ENCODE peak calls at places on chromosomes 4 and X, in eight cellular contexts. One of them, this sample, is unnamed.

GRCh38 chrX:78997870-78998558 is 52.8 kb downstream of the P2RY10 start:
- DNase-seq in bronchial epithelial cell: no peak
- DNase-seq in HAP-1: no peak
- DNase-seq in cardiac muscle cell: no peak
- DNase-seq in epithelial cell of esophagus: no peak
- DNase-seq in heart right ventricle: no peak
- DNase-seq in left ventricle myocardium inferior: no peak
- DNase-seq in suprapubic skin: no peak
- DNase-seq in this sample: no peak

GRCh38 chrX:37976153-37976552 is 30.2 kb upstream of the SYTL5 start:
- DNase-seq in heart right ventricle: no peak
- DNase-seq in epithelial cell of esophagus: no peak
- DNase-seq in bronchial epithelial cell: no peak
- DNase-seq in cardiac muscle cell: peak
- DNase-seq in suprapubic skin: no peak
- DNase-seq in left ventricle myocardium inferior: no peak
- DNase-seq in HAP-1: no peak
- DNase-seq in this sample: no peak

GRCh38 chr4:112726041-112726440 is 89.1 kb downstream of the LARP7 start:
- DNase-seq in heart right ventricle: no peak
- DNase-seq in epithelial cell of esophagus: peak
- DNase-seq in left ventricle myocardium inferior: no peak
- DNase-seq in bronchial epithelial cell: peak
- DNase-seq in cardiac muscle cell: no peak
- DNase-seq in HAP-1: no peak
- DNase-seq in suprapubic skin: no peak
- DNase-seq in this sample: no peak

GRCh38 chr4:6402566-6403399 is 69.6 kb downstream of the PPP2R2C start:
- DNase-seq in suprapubic skin: no peak
- DNase-seq in heart right ventricle: no peak
- DNase-seq in HAP-1: no peak
- DNase-seq in bronchial epithelial cell: no peak
- DNase-seq in epithelial cell of esophagus: no peak
- DNase-seq in cardiac muscle cell: peak
- DNase-seq in left ventricle myocardium inferior: no peak
- DNase-seq in this sample: no peak

GRCh38 chr4:41287005-41287404 is 30.3 kb downstream of the UCHL1 start:
- DNase-seq in left ventricle myocardium inferior: no peak
- DNase-seq in bronchial epithelial cell: no peak
- DNase-seq in cardiac muscle cell: no peak
- DNase-seq in epithelial cell of esophagus: no peak
- DNase-seq in heart right ventricle: no peak
- DNase-seq in HAP-1: no peak
- DNase-seq in suprapubic skin: no peak
- DNase-seq in this sample: no peak

GRCh38 chr4:76896731-76897521 is 1.0 kb downstream of the SOWAHB start:
- DNase-seq in left ventricle myocardium inferior: peak
- DNase-seq in bronchial epithelial cell: no peak
- DNase-seq in suprapubic skin: no peak
- DNase-seq in HAP-1: peak
- DNase-seq in heart right ventricle: peak
- DNase-seq in cardiac muscle cell: peak
- DNase-seq in epithelial cell of esophagus: peak
- DNase-seq in this sample: no peak

GRCh38 chr4:141275834-141276233 is 55.1 kb downstream of the ZNF330 start:
- DNase-seq in heart right ventricle: no peak
- DNase-seq in cardiac muscle cell: peak
- DNase-seq in bronchial epithelial cell: peak
- DNase-seq in epithelial cell of esophagus: peak
- DNase-seq in suprapubic skin: no peak
- DNase-seq in left ventricle myocardium inferior: no peak
- DNase-seq in HAP-1: no peak
- DNase-seq in this sample: no peak

GRCh38 chrX:24479924-24480722 is 15.0 kb downstream of the PDK3 start:
- DNase-seq in left ventricle myocardium inferior: no peak
- DNase-seq in bronchial epithelial cell: peak
- DNase-seq in heart right ventricle: no peak
- DNase-seq in HAP-1: no peak
- DNase-seq in suprapubic skin: no peak
- DNase-seq in epithelial cell of esophagus: peak
- DNase-seq in cardiac muscle cell: no peak
- DNase-seq in this sample: no peak

GRCh38 chrX:21408324-21408723 is 34.1 kb downstream of the CNKSR2 start:
- DNase-seq in bronchial epithelial cell: no peak
- DNase-seq in HAP-1: no peak
- DNase-seq in left ventricle myocardium inferior: no peak
- DNase-seq in epithelial cell of esophagus: no peak
- DNase-seq in cardiac muscle cell: no peak
- DNase-seq in heart right ventricle: no peak
- DNase-seq in suprapubic skin: no peak
- DNase-seq in this sample: no peak

GRCh38 chr4:125187221-125187620 is 127.5 kb upstream of the FAT4 start:
- DNase-seq in left ventricle myocardium inferior: no peak
- DNase-seq in epithelial cell of esophagus: peak
- DNase-seq in heart right ventricle: no peak
- DNase-seq in HAP-1: no peak
- DNase-seq in bronchial epithelial cell: peak
- DNase-seq in suprapubic skin: no peak
- DNase-seq in cardiac muscle cell: peak
- DNase-seq in this sample: no peak

GRCh38 chr4:1231637-1232360 is 17.1 kb downstream of the CTBP1 start:
- DNase-seq in HAP-1: no peak
- DNase-seq in left ventricle myocardium inferior: no peak
- DNase-seq in bronchial epithelial cell: peak
- DNase-seq in epithelial cell of esophagus: peak
- DNase-seq in suprapubic skin: no peak
- DNase-seq in cardiac muscle cell: no peak
- DNase-seq in heart right ventricle: peak
- DNase-seq in this sample: no peak

GRCh38 chr4:124902111-124902510 is 189.6 kb upstream of the ANKRD50 start:
- DNase-seq in left ventricle myocardium inferior: no peak
- DNase-seq in HAP-1: no peak
- DNase-seq in epithelial cell of esophagus: no peak
- DNase-seq in heart right ventricle: no peak
- DNase-seq in suprapubic skin: no peak
- DNase-seq in cardiac muscle cell: no peak
- DNase-seq in bronchial epithelial cell: no peak
- DNase-seq in this sample: no peak

GRCh38 chrX:148915474-148915873 is 415.1 kb downstream of the AFF2 start:
- DNase-seq in HAP-1: no peak
- DNase-seq in bronchial epithelial cell: no peak
- DNase-seq in suprapubic skin: no peak
- DNase-seq in cardiac muscle cell: no peak
- DNase-seq in epithelial cell of esophagus: no peak
- DNase-seq in heart right ventricle: no peak
- DNase-seq in left ventricle myocardium inferior: no peak
- DNase-seq in this sample: no peak

GRCh38 chrX:119455264-119455663 is 13.0 kb upstream of the SLC25A5 start:
- DNase-seq in epithelial cell of esophagus: peak
- DNase-seq in heart right ventricle: no peak
- DNase-seq in suprapubic skin: no peak
- DNase-seq in bronchial epithelial cell: peak
- DNase-seq in HAP-1: no peak
- DNase-seq in left ventricle myocardium inferior: no peak
- DNase-seq in cardiac muscle cell: no peak
- DNase-seq in this sample: no peak

GRCh38 chr4:144283496-144283895 is 143.0 kb upstream of the GYPA start:
- DNase-seq in cardiac muscle cell: no peak
- DNase-seq in epithelial cell of esophagus: no peak
- DNase-seq in bronchial epithelial cell: no peak
- DNase-seq in HAP-1: no peak
- DNase-seq in heart right ventricle: no peak
- DNase-seq in left ventricle myocardium inferior: no peak
- DNase-seq in suprapubic skin: no peak
- DNase-seq in this sample: no peak

GRCh38 chr4:20487852-20488251 is 212.4 kb upstream of the PACRGL start:
- DNase-seq in bronchial epithelial cell: no peak
- DNase-seq in heart right ventricle: no peak
- DNase-seq in epithelial cell of esophagus: no peak
- DNase-seq in suprapubic skin: no peak
- DNase-seq in HAP-1: peak
- DNase-seq in left ventricle myocardium inferior: no peak
- DNase-seq in cardiac muscle cell: no peak
- DNase-seq in this sample: no peak

GRCh38 chrX:12115377-12115776 is 22.9 kb upstream of the FRMPD4 start:
- DNase-seq in suprapubic skin: no peak
- DNase-seq in cardiac muscle cell: no peak
- DNase-seq in HAP-1: peak
- DNase-seq in epithelial cell of esophagus: no peak
- DNase-seq in heart right ventricle: no peak
- DNase-seq in bronchial epithelial cell: no peak
- DNase-seq in left ventricle myocardium inferior: no peak
- DNase-seq in this sample: no peak

GRCh38 chr4:73603307-73603710 is 16.9 kb downstream of the RASSF6 start:
- DNase-seq in bronchial epithelial cell: peak
- DNase-seq in HAP-1: no peak
- DNase-seq in left ventricle myocardium inferior: no peak
- DNase-seq in cardiac muscle cell: peak
- DNase-seq in heart right ventricle: no peak
- DNase-seq in suprapubic skin: no peak
- DNase-seq in epithelial cell of esophagus: peak
- DNase-seq in this sample: no peak

GRCh38 chr4:179130122-179130714 is 1688.0 kb upstream of the AGA start:
- DNase-seq in suprapubic skin: no peak
- DNase-seq in epithelial cell of esophagus: no peak
- DNase-seq in heart right ventricle: no peak
- DNase-seq in HAP-1: no peak
- DNase-seq in left ventricle myocardium inferior: no peak
- DNase-seq in cardiac muscle cell: no peak
- DNase-seq in bronchial epithelial cell: no peak
- DNase-seq in this sample: no peak

GRCh38 chrX:120140293-120140981 is 18.0 kb upstream of the RHOXF2 start:
- DNase-seq in left ventricle myocardium inferior: no peak
- DNase-seq in HAP-1: no peak
- DNase-seq in bronchial epithelial cell: no peak
- DNase-seq in cardiac muscle cell: no peak
- DNase-seq in suprapubic skin: no peak
- DNase-seq in epithelial cell of esophagus: no peak
- DNase-seq in heart right ventricle: no peak
- DNase-seq in this sample: no peak

GRCh38 chrX:46599051-46599560 is 25.5 kb downstream of the CHST7 start:
- DNase-seq in bronchial epithelial cell: no peak
- DNase-seq in left ventricle myocardium inferior: no peak
- DNase-seq in cardiac muscle cell: no peak
- DNase-seq in suprapubic skin: no peak
- DNase-seq in HAP-1: no peak
- DNase-seq in epithelial cell of esophagus: no peak
- DNase-seq in heart right ventricle: no peak
- DNase-seq in this sample: no peak

GRCh38 chr4:116055857-116056827 is 942.7 kb upstream of the NDST4 start:
- DNase-seq in epithelial cell of esophagus: peak
- DNase-seq in left ventricle myocardium inferior: no peak
- DNase-seq in bronchial epithelial cell: peak
- DNase-seq in suprapubic skin: no peak
- DNase-seq in cardiac muscle cell: peak
- DNase-seq in HAP-1: peak
- DNase-seq in heart right ventricle: no peak
- DNase-seq in this sample: no peak

GRCh38 chr4:84995386-84995785 is 28.9 kb upstream of the WDFY3 start:
- DNase-seq in suprapubic skin: no peak
- DNase-seq in epithelial cell of esophagus: no peak
- DNase-seq in left ventricle myocardium inferior: no peak
- DNase-seq in cardiac muscle cell: no peak
- DNase-seq in bronchial epithelial cell: no peak
- DNase-seq in HAP-1: no peak
- DNase-seq in heart right ventricle: no peak
- DNase-seq in this sample: no peak
- H3K4me3 ChIP-seq in suprapubic skin: no peak
- H3K4me3 ChIP-seq in epithelial cell of esophagus: no peak
- H3K4me3 ChIP-seq in left ventricle myocardium inferior: no peak
- H3K4me3 ChIP-seq in cardiac muscle cell: no peak
- H3K4me3 ChIP-seq in bronchial epithelial cell: no peak
- H3K4me3 ChIP-seq in HAP-1: no peak
- H3K4me3 ChIP-seq in heart right ventricle: no peak
- H3K4me3 ChIP-seq in this sample: no peak

GRCh38 chr4:175790067-175790466 is 22.0 kb downstream of the GPM6A start:
- DNase-seq in left ventricle myocardium inferior: no peak
- DNase-seq in bronchial epithelial cell: no peak
- DNase-seq in epithelial cell of esophagus: no peak
- DNase-seq in suprapubic skin: no peak
- DNase-seq in HAP-1: no peak
- DNase-seq in heart right ventricle: no peak
- DNase-seq in cardiac muscle cell: no peak
- DNase-seq in this sample: no peak

GRCh38 chr4:175787948-175788347 is 24.1 kb downstream of the GPM6A start:
- DNase-seq in HAP-1: no peak
- DNase-seq in bronchial epithelial cell: no peak
- DNase-seq in heart right ventricle: no peak
- DNase-seq in left ventricle myocardium inferior: no peak
- DNase-seq in epithelial cell of esophagus: no peak
- DNase-seq in suprapubic skin: no peak
- DNase-seq in cardiac muscle cell: no peak
- DNase-seq in this sample: no peak

GRCh38 chr4:175789632-175790031 is 22.4 kb downstream of the GPM6A start:
- DNase-seq in epithelial cell of esophagus: no peak
- DNase-seq in cardiac muscle cell: no peak
- DNase-seq in left ventricle myocardium inferior: no peak
- DNase-seq in heart right ventricle: no peak
- DNase-seq in suprapubic skin: no peak
- DNase-seq in bronchial epithelial cell: no peak
- DNase-seq in HAP-1: no peak
- DNase-seq in this sample: no peak

GRCh38 chr4:175791221-175791620 is 20.8 kb downstream of the GPM6A start:
- DNase-seq in left ventricle myocardium inferior: no peak
- DNase-seq in heart right ventricle: no peak
- DNase-seq in HAP-1: no peak
- DNase-seq in cardiac muscle cell: no peak
- DNase-seq in epithelial cell of esophagus: no peak
- DNase-seq in suprapubic skin: no peak
- DNase-seq in bronchial epithelial cell: no peak
- DNase-seq in this sample: no peak
- H3K4me3 ChIP-seq in left ventricle myocardium inferior: no peak
- H3K4me3 ChIP-seq in heart right ventricle: no peak
- H3K4me3 ChIP-seq in HAP-1: no peak
- H3K4me3 ChIP-seq in cardiac muscle cell: no peak
- H3K4me3 ChIP-seq in epithelial cell of esophagus: no peak
- H3K4me3 ChIP-seq in suprapubic skin: no peak
- H3K4me3 ChIP-seq in bronchial epithelial cell: no peak
- H3K4me3 ChIP-seq in this sample: no peak

GRCh38 chrX:110414273-110414672 is 55.6 kb downstream of the RTL9 start:
- DNase-seq in cardiac muscle cell: no peak
- DNase-seq in bronchial epithelial cell: no peak
- DNase-seq in left ventricle myocardium inferior: no peak
- DNase-seq in epithelial cell of esophagus: no peak
- DNase-seq in suprapubic skin: no peak
- DNase-seq in heart right ventricle: no peak
- DNase-seq in HAP-1: no peak
- DNase-seq in this sample: no peak
- H3K4me3 ChIP-seq in cardiac muscle cell: no peak
- H3K4me3 ChIP-seq in bronchial epithelial cell: no peak
- H3K4me3 ChIP-seq in left ventricle myocardium inferior: no peak
- H3K4me3 ChIP-seq in epithelial cell of esophagus: no peak
- H3K4me3 ChIP-seq in suprapubic skin: no peak
- H3K4me3 ChIP-seq in heart right ventricle: no peak
- H3K4me3 ChIP-seq in HAP-1: no peak
- H3K4me3 ChIP-seq in this sample: no peak

DNA sequence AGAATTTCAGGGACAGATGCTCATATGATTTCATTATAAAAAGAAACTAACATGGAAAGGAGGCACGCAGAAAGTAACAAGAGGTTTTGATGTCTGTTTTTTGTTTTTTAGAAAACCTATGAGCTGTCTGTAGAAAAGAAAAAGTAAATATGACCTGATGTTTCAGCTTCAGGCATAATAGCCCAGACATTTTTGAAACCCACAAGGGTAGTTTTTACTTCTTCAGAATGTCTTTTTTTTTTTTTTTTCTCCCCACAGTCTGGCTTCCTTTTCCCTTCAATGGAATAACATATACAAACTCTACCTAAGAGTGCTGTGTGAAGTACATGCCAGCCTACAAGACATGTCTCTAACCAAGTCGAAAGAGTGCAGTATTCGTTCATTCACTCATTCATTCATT is 18.3 kb upstream of the STX18 start:
- DNase-seq in heart right ventricle: no peak
- DNase-seq in cardiac muscle cell: no peak
- DNase-seq in HAP-1: no peak
- DNase-seq in suprapubic skin: no peak
- DNase-seq in bronchial epithelial cell: no peak
- DNase-seq in epithelial cell of esophagus: no peak
- DNase-seq in left ventricle myocardium inferior: no peak
- DNase-seq in this sample: no peak
- H3K4me3 ChIP-seq in heart right ventricle: no peak
- H3K4me3 ChIP-seq in cardiac muscle cell: no peak
- H3K4me3 ChIP-seq in HAP-1: no peak
- H3K4me3 ChIP-seq in suprapubic skin: no peak
- H3K4me3 ChIP-seq in bronchial epithelial cell: no peak
- H3K4me3 ChIP-seq in epithelial cell of esophagus: no peak
- H3K4me3 ChIP-seq in left ventricle myocardium inferior: no peak
- H3K4me3 ChIP-seq in this sample: no peak